ENCODE peak calls at places on chromosomes 7 and 10, in four cellular contexts. Q, E, U and G are unnamed samples.
A peak's percentile ranks its signal among the peaks of the same experiment; 100 is the strongest.

GRCh38 chr10:71397340-71398212 is 856 bp downstream of the CDH23 start:
- DNase-seq in U (no peak), Q (peak; percentile 38), E (no peak), G (no peak)

GRCh38 chr7:101557978-101558741 is 70.9 kb downstream of the MYL10 start:
- DNase-seq in E (no peak), Q (no peak), U (no peak), G (no peak)

GRCh38 chr7:130409067-130409721 is 28.9 kb downstream of the CPA1 start:
- DNase-seq in E (no peak), U (no peak), Q (no peak), G (no peak)

GRCh38 chr10:22823109-22823508 is 104.7 kb upstream of the ARMC3 start:
- DNase-seq in U (peak; percentile 63), Q (no peak), E (no peak), G (no peak)

GRCh38 chr7:151575471-151575870 is 55.8 kb upstream of the RHEB start:
- DNase-seq in E (no peak), U (no peak), Q (no peak), G (no peak)

GRCh38 chr10:102113956-102114857 is 6.0 kb downstream of the LDB1 start:
- DNase-seq in Q (peak; percentile 61), E (no peak), U (no peak), G (no peak)

GRCh38 chr7:41334071-41334862 is 368.6 kb downstream of the INHBA start:
- DNase-seq in E (no peak), U (no peak), Q (no peak), G (no peak)

GRCh38 chr10:15144788-15145187 is 23.7 kb downstream of the NMT2 start:
- DNase-seq in U (no peak), E (no peak), Q (no peak), G (no peak)

GRCh38 chr10:45000138-45000763 is 472 bp upstream of the ZNF22 start:
- DNase-seq in U (no peak), E (no peak), Q (peak; percentile 89), G (no peak)

GRCh38 chr7:5624386-5625365 is 156.8 kb downstream of the RNF216 start:
- DNase-seq in Q (no peak), U (no peak), E (no peak), G (no peak)

GRCh38 chr10:75334720-75335119 is 66.8 kb downstream of the ZNF503 start:
- DNase-seq in E (no peak), U (no peak), Q (no peak), G (no peak)

GRCh38 chr10:17605936-17606335 is 11.2 kb downstream of the HACD1 start:
- DNase-seq in E (no peak), U (no peak), Q (no peak), G (no peak)

GRCh38 chr7:130486114-130486962 is 5.5 kb upstream of the MEST start:
- DNase-seq in U (no peak), Q (peak; percentile 87), E (peak; percentile 23), G (no peak)

GRCh38 chr10:34152434-34152833 is 662.7 kb downstream of the PARD3 start:
- DNase-seq in U (no peak), Q (no peak), E (no peak), G (no peak)

GRCh38 chr7:55432937-55433784 is 68.0 kb downstream of the LANCL2 start:
- DNase-seq in Q (no peak), E (no peak), U (peak; percentile 37), G (no peak)

GRCh38 chr10:132397671-132398565 is 918 bp downstream of the PWWP2B start:
- DNase-seq in E (no peak), U (no peak), Q (peak; percentile 75), G (peak; percentile 20)

GRCh38 chr10:16583382-16583781 is 61.7 kb upstream of the C1QL3 start:
- DNase-seq in U (no peak), Q (no peak), E (no peak), G (no peak)

GRCh38 chr10:131787961-131788360 is 112.8 kb upstream of the PPP2R2D start:
- DNase-seq in Q (no peak), U (no peak), E (no peak), G (no peak)